ENCODE peak calls at places on chromosomes 7 and 10, in nine cellular contexts. Q, O, B, P, G, C, H, R and D are unnamed samples.

GRCh38 chr7:103080923-103081322 is 6.0 kb downstream of the ARMC10 start:
- DNase-seq in Q (no peak), O (no peak), B (no peak), P (no peak), G (no peak), C (no peak), H (no peak), R (no peak), D (no peak)

GRCh38 chr10:76523798-76524231 is 1092.4 kb downstream of the LRMDA start:
- DNase-seq in Q (peak; percentile 75), O (no peak), B (no peak), P (no peak), G (no peak), C (no peak), H (no peak), R (no peak), D (no peak)

GRCh38 chr10:99532687-99533495 is at the start of gene NKX2-3:
- DNase-seq in Q (peak; percentile 52), O (peak; percentile 93), B (no peak), P (peak; percentile 74), G (peak; percentile 68), C (no peak), H (no peak), R (no peak), D (peak; percentile 83)

GRCh38 chr7:5526190-5527037 is 102.8 kb upstream of the TNRC18 start:
- DNase-seq in Q (no peak), O (no peak), B (no peak), P (peak; percentile 31), G (peak; percentile 51), C (peak; percentile 54), H (no peak), R (peak; percentile 69), D (no peak)

GRCh38 chr7:15612205-15612604 is 50.4 kb upstream of the AGMO start:
- DNase-seq in Q (no peak), O (no peak), B (no peak), P (no peak), G (no peak), C (no peak), H (no peak), R (no peak), D (no peak)

GRCh38 chr10:97724341-97724941 is 10.9 kb downstream of the MARVELD1 start:
- DNase-seq in Q (peak; percentile 88), O (no peak), B (no peak), P (no peak), G (no peak), C (no peak), H (no peak), R (no peak), D (no peak)

GRCh38 chr10:14386202-14386593 is 55.5 kb upstream of the FRMD4A start:
- DNase-seq in Q (peak; percentile 72), O (no peak), B (peak; percentile 29), P (peak; percentile 31), G (peak; percentile 48), C (no peak), H (no peak), R (no peak), D (no peak)

GRCh38 chr10:124533266-124533665 is 71.6 kb downstream of the LHPP start:
- DNase-seq in Q (no peak), O (no peak), B (no peak), P (no peak), G (no peak), C (no peak), H (no peak), R (no peak), D (no peak)

GRCh38 chr10:56928717-56929116 is 567.7 kb upstream of the ZWINT start:
- DNase-seq in Q (no peak), O (no peak), B (no peak), P (no peak), G (no peak), C (no peak), H (no peak), R (no peak), D (no peak)

GRCh38 chr10:132064771-132065437 is 842 bp upstream of the JAKMIP3 start:
- DNase-seq in Q (no peak), O (no peak), B (no peak), P (no peak), G (no peak), C (no peak), H (no peak), R (peak; percentile 44), D (no peak)

GRCh38 chr10:43121444-43121843 is 16.8 kb upstream of the CSGALNACT2 start:
- DNase-seq in Q (no peak), O (no peak), B (no peak), P (no peak), G (peak; percentile 11), C (no peak), H (no peak), R (no peak), D (no peak)

GRCh38 chr7:148031019-148031418 is 559.5 kb upstream of the C7orf33 start:
- DNase-seq in Q (no peak), O (no peak), B (no peak), P (no peak), G (no peak), C (no peak), H (no peak), R (no peak), D (no peak)

GRCh38 chr10:116690356-116691078 is 51.8 kb downstream of the HSPA12A start:
- DNase-seq in Q (peak; percentile 46), O (no peak), B (peak; percentile 64), P (no peak), G (no peak), C (no peak), H (no peak), R (peak; percentile 87), D (peak; percentile 51)